ENCODE peak calls at places on chromosomes 5 and 9, in six cellular contexts. One of them, this sample, is unnamed.

GRCh38 chr9:127751269-127752054 is 16.4 kb upstream of the TOR2A start:
- DNase-seq in CD14-positive monocyte: no peak
- DNase-seq in Kasumi-1: no peak
- DNase-seq in psoas muscle: no peak
- DNase-seq in NCI-H524 treated with DMSO at 0.1 percent for 48 hours: no peak
- DNase-seq in amygdala: no peak
- DNase-seq in this sample: no peak

GRCh38 chr5:174726916-174727793 is 2.8 kb downstream of the MSX2 start:
- DNase-seq in Kasumi-1: no peak
- DNase-seq in NCI-H524 treated with DMSO at 0.1 percent for 48 hours: no peak
- DNase-seq in amygdala: no peak
- DNase-seq in CD14-positive monocyte: no peak
- DNase-seq in psoas muscle: no peak
- DNase-seq in this sample: no peak

GRCh38 chr5:179596421-179596820 is 27.1 kb downstream of the HNRNPH1 start:
- DNase-seq in Kasumi-1: no peak
- DNase-seq in NCI-H524 treated with DMSO at 0.1 percent for 48 hours: no peak
- DNase-seq in psoas muscle: no peak
- DNase-seq in amygdala: no peak
- DNase-seq in CD14-positive monocyte: no peak
- DNase-seq in this sample: no peak

GRCh38 chr5:168013546-168013945 is 277.9 kb upstream of the WWC1 start:
- DNase-seq in Kasumi-1: no peak
- DNase-seq in CD14-positive monocyte: no peak
- DNase-seq in NCI-H524 treated with DMSO at 0.1 percent for 48 hours: no peak
- DNase-seq in amygdala: no peak
- DNase-seq in psoas muscle: no peak
- DNase-seq in this sample: no peak

GRCh38 chr5:179113945-179114641 is 53.9 kb downstream of the ZNF354C start:
- DNase-seq in NCI-H524 treated with DMSO at 0.1 percent for 48 hours: no peak
- DNase-seq in CD14-positive monocyte: no peak
- DNase-seq in Kasumi-1: no peak
- DNase-seq in amygdala: no peak
- DNase-seq in psoas muscle: no peak
- DNase-seq in this sample: no peak

GRCh38 chr9:120965344-120966004 is 38.9 kb upstream of the TRAF1 start:
- DNase-seq in CD14-positive monocyte: no peak
- DNase-seq in NCI-H524 treated with DMSO at 0.1 percent for 48 hours: no peak
- DNase-seq in Kasumi-1: no peak
- DNase-seq in psoas muscle: peak; percentile 16
- DNase-seq in amygdala: no peak
- DNase-seq in this sample: no peak

GRCh38 chr9:70747335-70747734 is 332.9 kb upstream of the KLF9 start:
- DNase-seq in CD14-positive monocyte: no peak
- DNase-seq in psoas muscle: no peak
- DNase-seq in amygdala: no peak
- DNase-seq in NCI-H524 treated with DMSO at 0.1 percent for 48 hours: no peak
- DNase-seq in Kasumi-1: no peak
- DNase-seq in this sample: no peak

GRCh38 chr5:19285286-19285685 is 702.7 kb downstream of the CDH18 start:
- DNase-seq in psoas muscle: no peak
- DNase-seq in NCI-H524 treated with DMSO at 0.1 percent for 48 hours: no peak
- DNase-seq in Kasumi-1: no peak
- DNase-seq in amygdala: no peak
- DNase-seq in CD14-positive monocyte: no peak
- DNase-seq in this sample: no peak